ENCODE peak calls at places on chromosomes 11 and 22, in four cellular contexts. One of them, this sample, is unnamed.

GRCh38 chr11:93474122-93474521 is 69.1 kb downstream of the SMCO4 start:
- DNase-seq in thoracic aorta: no peak
- DNase-seq in colonic mucosa: no peak
- DNase-seq in body of pancreas: no peak
- DNase-seq in this sample: no peak

GRCh38 chr22:32665676-32666075 is 135.8 kb upstream of the TIMP3 start:
- DNase-seq in thoracic aorta: no peak
- DNase-seq in colonic mucosa: no peak
- DNase-seq in body of pancreas: no peak
- DNase-seq in this sample: no peak

GRCh38 chr11:121328967-121329653 is 36.5 kb downstream of the SC5D start:
- DNase-seq in thoracic aorta: no peak
- DNase-seq in colonic mucosa: no peak
- DNase-seq in body of pancreas: no peak
- DNase-seq in this sample: no peak

GRCh38 chr22:44523981-44524759 is 26.1 kb upstream of the RTL6 start:
- DNase-seq in thoracic aorta: no peak
- DNase-seq in colonic mucosa: peak; percentile 30
- DNase-seq in body of pancreas: no peak
- DNase-seq in this sample: no peak

GRCh38 chr11:114308689-114309089 is 12.5 kb downstream of the NNMT start:
- DNase-seq in thoracic aorta: no peak
- DNase-seq in colonic mucosa: no peak
- DNase-seq in body of pancreas: no peak
- DNase-seq in this sample: no peak

GRCh38 chr11:12827929-12828812 is 153.9 kb downstream of the TEAD1 start:
- DNase-seq in thoracic aorta: no peak
- DNase-seq in colonic mucosa: peak; percentile 71
- DNase-seq in body of pancreas: peak; percentile 63
- DNase-seq in this sample: no peak

GRCh38 chr11:119218141-119218878 is 12.2 kb downstream of the CBL start:
- DNase-seq in thoracic aorta: no peak
- DNase-seq in colonic mucosa: no peak
- DNase-seq in body of pancreas: no peak
- DNase-seq in this sample: no peak

GRCh38 chr11:74347381-74347780 is 35.9 kb upstream of the P4HA3 start:
- DNase-seq in thoracic aorta: no peak
- DNase-seq in colonic mucosa: no peak
- DNase-seq in body of pancreas: no peak
- DNase-seq in this sample: no peak

GRCh38 chr11:33490842-33491370 is 209.7 kb downstream of the C11orf91 start:
- DNase-seq in thoracic aorta: no peak
- DNase-seq in colonic mucosa: no peak
- DNase-seq in body of pancreas: no peak
- DNase-seq in this sample: no peak

GRCh38 chr11:130546901-130547694 is 98.7 kb downstream of the ADAMTS15 start:
- DNase-seq in thoracic aorta: no peak
- DNase-seq in colonic mucosa: no peak
- DNase-seq in body of pancreas: no peak
- DNase-seq in this sample: no peak

GRCh38 chr11:61120865-61121831 is 18.9 kb downstream of the CD5 start:
- DNase-seq in thoracic aorta: no peak
- DNase-seq in colonic mucosa: peak; percentile 50
- DNase-seq in body of pancreas: peak; percentile 59
- DNase-seq in this sample: no peak

GRCh38 chr22:30506507-30506968 is 1.0 kb upstream of the SEC14L4 start:
- DNase-seq in thoracic aorta: no peak
- DNase-seq in colonic mucosa: no peak
- DNase-seq in body of pancreas: no peak
- DNase-seq in this sample: no peak

GRCh38 chr22:45212992-45213751 is 27.5 kb downstream of the KIAA0930 start:
- DNase-seq in thoracic aorta: peak; percentile 38
- DNase-seq in colonic mucosa: no peak
- DNase-seq in body of pancreas: no peak
- DNase-seq in this sample: no peak

GRCh38 chr11:19216021-19216420 is 14.2 kb upstream of the CSRP3 start:
- DNase-seq in thoracic aorta: no peak
- DNase-seq in colonic mucosa: no peak
- DNase-seq in body of pancreas: no peak
- DNase-seq in this sample: no peak

GRCh38 chr11:61080526-61080925 is 21.8 kb upstream of the CD5 start:
- DNase-seq in thoracic aorta: no peak
- DNase-seq in colonic mucosa: no peak
- DNase-seq in body of pancreas: no peak
- DNase-seq in this sample: no peak

GRCh38 chr22:19761022-19761499 is 483 bp downstream of the TBX1 start:
- DNase-seq in thoracic aorta: no peak
- DNase-seq in colonic mucosa: no peak
- DNase-seq in body of pancreas: no peak
- DNase-seq in this sample: no peak

GRCh38 chr11:9525116-9525515 is 48.4 kb upstream of the WEE1 start:
- DNase-seq in thoracic aorta: no peak
- DNase-seq in colonic mucosa: no peak
- DNase-seq in body of pancreas: no peak
- DNase-seq in this sample: no peak

GRCh38 chr22:23402275-23403151 is 177.6 kb downstream of the IGLL1 start:
- DNase-seq in thoracic aorta: no peak
- DNase-seq in colonic mucosa: peak; percentile 85
- DNase-seq in body of pancreas: peak; percentile 78
- DNase-seq in this sample: peak; percentile 50

GRCh38 chr11:114232400-114233070 is 63.7 kb upstream of the NNMT start:
- DNase-seq in thoracic aorta: no peak
- DNase-seq in colonic mucosa: peak; percentile 34
- DNase-seq in body of pancreas: no peak
- DNase-seq in this sample: no peak